ENCODE peak calls at places on chromosomes 5 and 9, in four cellular contexts. One of them, this sample, is unnamed.

GRCh38 chr9:16304301-16304700 is 566.2 kb downstream of the BNC2 start:
- DNase-seq in MM.1S: no peak
- DNase-seq in stimulated activated CD4-positive, alpha-beta T cell treated with anti-CD3 and anti-CD28 coated beads, Interleukin-2, amount 100 ng/mL, for 48 hours: no peak
- DNase-seq in iPS-NIHi11: no peak
- DNase-seq in this sample: peak

GRCh38 chr9:124358617-124359016 is 56.6 kb downstream of the PSMB7 start:
- DNase-seq in stimulated activated CD4-positive, alpha-beta T cell treated with anti-CD3 and anti-CD28 coated beads, Interleukin-2, amount 100 ng/mL, for 48 hours: no peak
- DNase-seq in iPS-NIHi11: no peak
- DNase-seq in MM.1S: no peak
- DNase-seq in this sample: no peak

GRCh38 chr5:157366741-157367684 is 93.0 kb upstream of the NIPAL4 start:
- DNase-seq in MM.1S: no peak
- DNase-seq in stimulated activated CD4-positive, alpha-beta T cell treated with anti-CD3 and anti-CD28 coated beads, Interleukin-2, amount 100 ng/mL, for 48 hours: no peak
- DNase-seq in iPS-NIHi11: peak
- DNase-seq in this sample: no peak

GRCh38 chr5:134070979-134071849 is 43.3 kb upstream of the TCF7 start:
- DNase-seq in MM.1S: no peak
- DNase-seq in stimulated activated CD4-positive, alpha-beta T cell treated with anti-CD3 and anti-CD28 coated beads, Interleukin-2, amount 100 ng/mL, for 48 hours: peak
- DNase-seq in iPS-NIHi11: peak
- DNase-seq in this sample: no peak

GRCh38 chr5:17379188-17379951 is 118.7 kb upstream of the TAF11L2 start:
- DNase-seq in iPS-NIHi11: no peak
- DNase-seq in MM.1S: no peak
- DNase-seq in stimulated activated CD4-positive, alpha-beta T cell treated with anti-CD3 and anti-CD28 coated beads, Interleukin-2, amount 100 ng/mL, for 48 hours: no peak
- DNase-seq in this sample: no peak

GRCh38 chr9:93202919-93203712 is 19.2 kb downstream of the WNK2 start:
- DNase-seq in stimulated activated CD4-positive, alpha-beta T cell treated with anti-CD3 and anti-CD28 coated beads, Interleukin-2, amount 100 ng/mL, for 48 hours: no peak
- DNase-seq in iPS-NIHi11: no peak
- DNase-seq in MM.1S: no peak
- DNase-seq in this sample: no peak

GRCh38 chr5:123085638-123086286 is 3.3 kb upstream of the PRDM6 start:
- DNase-seq in stimulated activated CD4-positive, alpha-beta T cell treated with anti-CD3 and anti-CD28 coated beads, Interleukin-2, amount 100 ng/mL, for 48 hours: no peak
- DNase-seq in MM.1S: no peak
- DNase-seq in iPS-NIHi11: no peak
- DNase-seq in this sample: no peak

GRCh38 chr5:13745508-13745907 is 199.0 kb downstream of the DNAH5 start:
- DNase-seq in iPS-NIHi11: no peak
- DNase-seq in stimulated activated CD4-positive, alpha-beta T cell treated with anti-CD3 and anti-CD28 coated beads, Interleukin-2, amount 100 ng/mL, for 48 hours: no peak
- DNase-seq in MM.1S: no peak
- DNase-seq in this sample: no peak

GRCh38 chr5:43007911-43008368 is 32.2 kb downstream of the ANXA2R start:
- DNase-seq in stimulated activated CD4-positive, alpha-beta T cell treated with anti-CD3 and anti-CD28 coated beads, Interleukin-2, amount 100 ng/mL, for 48 hours: peak
- DNase-seq in iPS-NIHi11: peak
- DNase-seq in MM.1S: peak
- DNase-seq in this sample: no peak

GRCh38 chr9:100354121-100354800 is 1.5 kb upstream of the TEX10 start:
- DNase-seq in stimulated activated CD4-positive, alpha-beta T cell treated with anti-CD3 and anti-CD28 coated beads, Interleukin-2, amount 100 ng/mL, for 48 hours: no peak
- DNase-seq in iPS-NIHi11: no peak
- DNase-seq in MM.1S: no peak
- DNase-seq in this sample: no peak

GRCh38 chr5:178261666-178262600 is 29.3 kb upstream of the PHYKPL start:
- DNase-seq in stimulated activated CD4-positive, alpha-beta T cell treated with anti-CD3 and anti-CD28 coated beads, Interleukin-2, amount 100 ng/mL, for 48 hours: no peak
- DNase-seq in MM.1S: no peak
- DNase-seq in iPS-NIHi11: no peak
- DNase-seq in this sample: no peak

GRCh38 chr9:71741841-71742648 is 26.3 kb downstream of the CEMIP2 start:
- DNase-seq in MM.1S: no peak
- DNase-seq in iPS-NIHi11: no peak
- DNase-seq in stimulated activated CD4-positive, alpha-beta T cell treated with anti-CD3 and anti-CD28 coated beads, Interleukin-2, amount 100 ng/mL, for 48 hours: no peak
- DNase-seq in this sample: no peak

GRCh38 chr5:102799017-102799416 is 43.9 kb downstream of the PAM start:
- DNase-seq in MM.1S: no peak
- DNase-seq in iPS-NIHi11: no peak
- DNase-seq in stimulated activated CD4-positive, alpha-beta T cell treated with anti-CD3 and anti-CD28 coated beads, Interleukin-2, amount 100 ng/mL, for 48 hours: no peak
- DNase-seq in this sample: no peak